ENCODE peak calls at places on chromosomes 7 and 10, in four cellular contexts. I, Q, Z and S are unnamed samples.

GRCh38 chr10:93063217-93063976 is 2.8 kb downstream of the CYP26C1 start:
- DNase-seq in Z (no peak), I (no peak), Q (no peak), S (no peak)

GRCh38 chr10:78028438-78029293 is 649 bp downstream of the POLR3A start:
- DNase-seq in I (peak; percentile 84), Z (peak; percentile 62), Q (no peak), S (no peak)

GRCh38 chr10:116247701-116248100 is 25.3 kb downstream of the GFRA1 start:
- DNase-seq in Q (no peak), Z (no peak), I (no peak), S (no peak)

GRCh38 chr7:12322903-12323300 is 80.8 kb downstream of the VWDE start:
- DNase-seq in I (no peak), Z (no peak), Q (no peak), S (no peak)

GRCh38 chr10:34467902-34468301 is 347.2 kb downstream of the PARD3 start:
- DNase-seq in Z (no peak), I (no peak), Q (no peak), S (no peak)

GRCh38 chr10:103645141-103646054 is 151.9 kb downstream of the NEURL1 start:
- DNase-seq in I (peak; percentile 87), Q (no peak), Z (no peak), S (no peak)

GRCh38 chr7:131157530-131158243 is 170.0 kb upstream of the MKLN1 start:
- DNase-seq in Z (no peak), Q (no peak), I (no peak), S (peak; percentile 55)

GRCh38 chr10:126240483-126240882 is 147.8 kb downstream of the ADAM12 start:
- DNase-seq in Q (no peak), I (no peak), Z (no peak), S (no peak)

GRCh38 chr10:78931333-78932083 is 137.3 kb upstream of the ZMIZ1 start:
- DNase-seq in Q (no peak), Z (no peak), I (no peak), S (no peak)

GRCh38 chr10:29688230-29688634 is 53.5 kb upstream of the SVIL start:
- DNase-seq in I (no peak), Q (peak; percentile 70), Z (no peak), S (no peak)

GRCh38 chr7:147081117-147081516 is 964.5 kb downstream of the CNTNAP2 start:
- DNase-seq in I (no peak), Q (no peak), Z (no peak), S (no peak)

GRCh38 chr10:124362572-124362971 is 56.2 kb downstream of the OAT start:
- DNase-seq in I (no peak), Z (no peak), Q (peak; percentile 33), S (no peak)

GRCh38 chr10:35016009-35016408 is 74.1 kb downstream of the CUL2 start:
- DNase-seq in I (no peak), Q (no peak), Z (no peak), S (no peak)

GRCh38 chr7:12884856-12885440 is 197.5 kb downstream of the ARL4A start:
- DNase-seq in Q (no peak), I (no peak), Z (no peak), S (no peak)

GRCh38 chr10:72356115-72356514 is 1.4 kb upstream of the DNAJB12 start:
- DNase-seq in I (no peak), Z (no peak), Q (no peak), S (no peak)

GRCh38 chr7:39530996-39531395 is 35.2 kb upstream of the YAE1 start:
- DNase-seq in I (no peak), Z (no peak), Q (no peak), S (no peak)

GRCh38 chr7:48098846-48099245 is 9.8 kb downstream of the UPP1 start:
- DNase-seq in I (no peak), Z (no peak), Q (no peak), S (no peak)

GRCh38 chr10:69497235-69497561 is 45.9 kb downstream of the TSPAN15 start:
- DNase-seq in I (no peak), Q (no peak), Z (no peak), S (no peak)

GRCh38 chr7:152000191-152000590 is 25.3 kb upstream of the GALNT11 start:
- DNase-seq in Q (no peak), Z (no peak), I (no peak), S (no peak)

GRCh38 chr7:151062399-151063211 is 3.2 kb downstream of the SLC4A2 start:
- DNase-seq in I (peak; percentile 97), Q (peak; percentile 95), Z (peak; percentile 96), S (peak; percentile 97)

GRCh38 chr10:115845958-115846357 is 427.0 kb downstream of the GFRA1 start:
- DNase-seq in I (no peak), Z (no peak), Q (no peak), S (no peak)

GRCh38 chr7:157399086-157399687 is 62.4 kb downstream of the DNAJB6 start:
- DNase-seq in I (no peak), Z (no peak), Q (no peak), S (no peak)

GRCh38 chr7:110386006-110386405 is 704.9 kb upstream of the LRRN3 start:
- DNase-seq in I (no peak), Q (no peak), Z (no peak), S (no peak)

GRCh38 chr10:66786705-66787104 is 139.1 kb upstream of the LRRTM3 start:
- DNase-seq in Q (no peak), I (no peak), Z (no peak), S (no peak)

GRCh38 chr7:99389772-99390171 is 15.2 kb downstream of the ARPC1B start:
- DNase-seq in Q (no peak), Z (no peak), I (no peak), S (no peak)

GRCh38 chr7:7970620-7971307 is 2.2 kb downstream of the GLCCI1 start:
- DNase-seq in I (no peak), Q (no peak), Z (peak; percentile 16), S (no peak)

GRCh38 chr10:23530079-23530478 is 91.2 kb downstream of the OTUD1 start:
- DNase-seq in I (no peak), Q (no peak), Z (peak; percentile 8), S (no peak)

GRCh38 chr10:132958886-132959295 is 16.5 kb upstream of the CFAP46 start:
- DNase-seq in Q (no peak), Z (no peak), I (no peak), S (no peak)

GRCh38 chr10:546971-547590 is 142.4 kb downstream of the DIP2C start:
- DNase-seq in I (no peak), Q (no peak), Z (no peak), S (no peak)

GRCh38 chr10:122688293-122688989 is 11.2 kb downstream of the C10orf120 start:
- DNase-seq in Z (no peak), I (no peak), Q (no peak), S (no peak)

GRCh38 chr7:79157281-79157680 is 296.2 kb downstream of the MAGI2 start:
- DNase-seq in Q (no peak), I (no peak), Z (no peak), S (no peak)

GRCh38 chr10:31644931-31645633 is 283.5 kb downstream of the ARHGAP12 start:
- DNase-seq in Q (no peak), Z (no peak), I (no peak), S (no peak)

GRCh38 chr10:31647861-31648260 is 280.8 kb downstream of the ARHGAP12 start:
- DNase-seq in I (no peak), Z (no peak), Q (no peak), S (no peak)

GRCh38 chr10:31646519-31646918 is 282.1 kb downstream of the ARHGAP12 start:
- DNase-seq in Z (no peak), Q (no peak), I (no peak), S (no peak)

GRCh38 chr10:31648966-31649365 is 279.7 kb downstream of the ARHGAP12 start:
- DNase-seq in I (no peak), Q (no peak), Z (no peak), S (no peak)

GRCh38 chr10:31645786-31646185 is 282.8 kb downstream of the ARHGAP12 start:
- DNase-seq in Z (no peak), Q (no peak), I (no peak), S (no peak)
- TF ChIP-seq PHF8 in Z (no peak), Q (no peak), I (no peak), S (no peak)

GRCh38 chr7:21414795-21415393 is 13.0 kb upstream of the SP4 start:
- DNase-seq in Q (no peak), I (no peak), Z (no peak), S (no peak)

GRCh38 chr7:21413502-21413901 is 14.4 kb upstream of the SP4 start:
- DNase-seq in I (no peak), Q (no peak), Z (no peak), S (no peak)

GRCh38 chr7:21408481-21408820 is 19.4 kb upstream of the SP4 start:
- DNase-seq in I (no peak), Q (no peak), Z (no peak), S (no peak)

GRCh38 chr7:21412291-21412896 is 15.5 kb upstream of the SP4 start:
- DNase-seq in I (no peak), Q (no peak), Z (peak; percentile 15), S (no peak)

DNA sequence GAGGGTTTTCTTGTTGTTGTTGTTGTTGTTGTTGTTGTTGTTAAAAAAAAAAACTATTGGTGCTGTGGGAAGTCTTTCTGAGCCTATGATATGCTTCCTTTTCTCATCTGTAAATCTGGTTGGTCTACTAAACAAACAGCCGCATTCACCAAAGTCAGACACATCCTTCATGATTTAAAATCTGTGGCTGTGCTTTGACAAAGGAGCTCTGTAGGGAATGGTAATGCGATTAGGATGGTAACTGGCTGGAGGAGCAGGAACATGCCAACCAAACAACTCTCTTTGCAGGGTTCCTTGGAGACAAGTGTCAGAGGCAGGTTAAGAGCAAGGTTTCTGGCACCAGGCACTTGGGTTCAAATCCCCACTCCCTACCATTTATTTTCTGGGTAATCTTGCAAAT is 14.9 kb upstream of the SP4 start:
- DNase-seq in Z (no peak), Q (no peak), I (no peak), S (no peak)
- TF ChIP-seq KDM1A in Z (no peak), Q (no peak), I (no peak), S (no peak)

GRCh38 chr7:81869670-81870069 is 99.8 kb upstream of the HGF start:
- DNase-seq in Z (no peak), Q (no peak), I (no peak), S (no peak)
- TF ChIP-seq CEBPB in Z (no peak), Q (no peak), I (no peak), S (no peak)

GRCh38 chr10:112767156-112767555 is 182.9 kb upstream of the TCF7L2 start:
- DNase-seq in Q (no peak), I (no peak), Z (no peak), S (no peak)

GRCh38 chr10:112766636-112767035 is 183.4 kb upstream of the TCF7L2 start:
- DNase-seq in I (no peak), Z (no peak), Q (no peak), S (no peak)

GRCh38 chr10:112761256-112761655 is 188.8 kb upstream of the TCF7L2 start:
- DNase-seq in Q (no peak), Z (no peak), I (no peak), S (no peak)

GRCh38 chr10:112765717-112766235 is 184.3 kb upstream of the TCF7L2 start:
- DNase-seq in Q (no peak), Z (no peak), I (no peak), S (no peak)

DNA sequence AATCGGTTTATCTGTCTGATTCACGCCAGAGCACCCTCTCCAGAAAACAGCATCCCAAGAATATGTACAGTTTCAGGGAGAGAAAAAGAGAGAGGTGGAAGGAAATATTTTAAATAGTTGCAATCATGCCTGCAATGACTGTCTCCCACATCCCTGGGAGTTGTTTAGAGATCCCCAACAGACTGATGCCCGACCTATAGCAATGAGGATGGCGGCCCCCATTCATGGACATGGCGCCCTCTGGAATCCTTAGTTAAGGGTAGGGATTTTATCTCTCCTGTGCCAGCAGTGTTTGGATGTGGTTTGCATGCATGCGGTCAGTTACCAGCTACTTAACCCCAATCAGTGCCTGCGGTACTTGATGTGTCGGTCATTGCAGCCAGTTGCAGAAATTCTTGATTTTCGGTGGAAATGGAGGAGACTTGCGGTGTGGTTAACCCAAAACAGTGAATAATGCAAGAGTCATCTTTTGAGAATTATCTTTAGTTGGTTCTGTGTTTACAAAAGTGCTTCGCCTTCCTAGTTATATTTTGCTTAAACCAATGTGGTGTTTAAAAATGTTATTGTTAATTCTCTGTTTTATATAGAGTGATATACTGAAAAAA is 186.0 kb upstream of the TCF7L2 start:
- DNase-seq in I (no peak), Q (no peak), Z (no peak), S (no peak)
- TF ChIP-seq PHF8 in I (no peak), Q (no peak), Z (no peak), S (no peak)